ENCODE peak calls at places on chromosomes 6 and 20, in five cellular contexts. One of them, this sample, is unnamed.

GRCh38 chr6:113185299-113185698 is 671.8 kb upstream of the MARCKS start:
- DNase-seq in GM13976: no peak
- DNase-seq in fibroblast of villous mesenchyme: no peak
- DNase-seq in foreskin fibroblast: no peak
- DNase-seq in heart left ventricle: no peak
- DNase-seq in this sample: no peak

GRCh38 chr6:155340464-155341129 is 26.3 kb upstream of the TFB1M start:
- DNase-seq in foreskin fibroblast: peak
- DNase-seq in GM13976: no peak
- DNase-seq in fibroblast of villous mesenchyme: peak
- DNase-seq in heart left ventricle: no peak
- DNase-seq in this sample: no peak

GRCh38 chr20:64035066-64035932 is 683 bp upstream of the C20orf204 start:
- DNase-seq in fibroblast of villous mesenchyme: no peak
- DNase-seq in GM13976: peak
- DNase-seq in foreskin fibroblast: no peak
- DNase-seq in heart left ventricle: no peak
- DNase-seq in this sample: no peak

GRCh38 chr20:23254034-23254433 is 96.6 kb upstream of the NXT1 start:
- DNase-seq in fibroblast of villous mesenchyme: no peak
- DNase-seq in foreskin fibroblast: no peak
- DNase-seq in heart left ventricle: no peak
- DNase-seq in GM13976: no peak
- DNase-seq in this sample: no peak

GRCh38 chr6:73722318-73723060 is 26.5 kb downstream of the CD109 start:
- DNase-seq in fibroblast of villous mesenchyme: peak
- DNase-seq in GM13976: peak
- DNase-seq in foreskin fibroblast: peak
- DNase-seq in heart left ventricle: no peak
- DNase-seq in this sample: no peak

GRCh38 chr6:48567016-48567415 is 456.0 kb upstream of the PTCHD4 start:
- DNase-seq in fibroblast of villous mesenchyme: no peak
- DNase-seq in heart left ventricle: no peak
- DNase-seq in foreskin fibroblast: peak
- DNase-seq in GM13976: no peak
- DNase-seq in this sample: no peak

GRCh38 chr6:85135376-85136094 is 314.3 kb upstream of the NT5E start:
- DNase-seq in GM13976: no peak
- DNase-seq in heart left ventricle: no peak
- DNase-seq in foreskin fibroblast: peak
- DNase-seq in fibroblast of villous mesenchyme: peak
- DNase-seq in this sample: no peak

GRCh38 chr20:24303393-24303792 is 166.0 kb upstream of the SYNDIG1 start:
- DNase-seq in foreskin fibroblast: peak
- DNase-seq in fibroblast of villous mesenchyme: no peak
- DNase-seq in heart left ventricle: no peak
- DNase-seq in GM13976: no peak
- DNase-seq in this sample: no peak

GRCh38 chr6:149734915-149735314 is 11.4 kb downstream of the NUP43 start:
- DNase-seq in fibroblast of villous mesenchyme: no peak
- DNase-seq in foreskin fibroblast: no peak
- DNase-seq in heart left ventricle: no peak
- DNase-seq in GM13976: no peak
- DNase-seq in this sample: no peak
- TF ChIP-seq CTCF in fibroblast of villous mesenchyme: no peak
- TF ChIP-seq CTCF in foreskin fibroblast: no peak
- TF ChIP-seq CTCF in heart left ventricle: no peak
- TF ChIP-seq CTCF in GM13976: no peak
- TF ChIP-seq CTCF in this sample: no peak

GRCh38 chr6:99603421-99604160 is 3.0 kb upstream of the PRDM13 start:
- DNase-seq in heart left ventricle: no peak
- DNase-seq in GM13976: peak
- DNase-seq in foreskin fibroblast: peak
- DNase-seq in fibroblast of villous mesenchyme: peak
- DNase-seq in this sample: no peak

GRCh38 chr6:99604161-99605073 is 2.2 kb upstream of the PRDM13 start:
- DNase-seq in heart left ventricle: no peak
- DNase-seq in foreskin fibroblast: no peak
- DNase-seq in GM13976: no peak
- DNase-seq in fibroblast of villous mesenchyme: no peak
- DNase-seq in this sample: no peak

GRCh38 chr6:99606670-99607415 is at the start of gene PRDM13:
- DNase-seq in fibroblast of villous mesenchyme: no peak
- DNase-seq in GM13976: no peak
- DNase-seq in foreskin fibroblast: no peak
- DNase-seq in heart left ventricle: no peak
- DNase-seq in this sample: no peak

GRCh38 chr6:99605911-99606669 is 543 bp upstream of the PRDM13 start:
- DNase-seq in heart left ventricle: no peak
- DNase-seq in foreskin fibroblast: no peak
- DNase-seq in fibroblast of villous mesenchyme: no peak
- DNase-seq in GM13976: no peak
- DNase-seq in this sample: no peak

DNA sequence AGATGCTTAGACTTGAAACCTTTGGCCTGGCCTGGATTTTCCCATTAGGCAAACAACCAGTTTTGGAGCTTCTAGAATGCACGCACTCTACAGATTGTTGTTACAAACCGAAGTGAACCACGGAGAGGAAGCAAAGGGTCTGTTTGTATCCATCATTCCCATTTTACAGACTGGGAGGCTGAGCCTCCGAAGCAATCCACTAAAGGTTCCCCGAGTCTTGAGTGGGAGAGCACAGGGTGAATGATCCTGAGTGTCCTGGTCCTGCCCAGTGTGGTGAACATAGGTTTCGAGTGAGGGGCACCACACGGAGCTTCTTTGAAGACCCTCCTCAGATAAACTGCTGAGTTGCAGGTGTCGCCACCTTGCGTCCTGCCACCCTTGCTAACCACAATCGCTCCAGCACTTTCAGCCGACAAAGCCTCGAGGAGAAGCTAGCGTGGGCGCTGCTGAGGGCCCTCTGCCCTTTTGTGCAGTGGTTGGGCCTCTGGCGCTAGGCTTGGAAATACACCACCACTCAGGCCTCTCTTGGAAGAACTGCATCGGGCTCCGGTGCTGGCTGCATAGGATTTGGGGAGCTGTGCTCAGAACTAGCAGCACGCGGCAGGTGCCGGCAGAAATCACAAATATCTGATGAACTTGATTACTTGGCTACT is 1.4 kb upstream of the PRDM13 start:
- DNase-seq in heart left ventricle: no peak
- DNase-seq in foreskin fibroblast: no peak
- DNase-seq in GM13976: no peak
- DNase-seq in fibroblast of villous mesenchyme: no peak
- DNase-seq in this sample: no peak
- TF ChIP-seq CTCF in heart left ventricle: no peak
- TF ChIP-seq CTCF in foreskin fibroblast: no peak
- TF ChIP-seq CTCF in GM13976: peak
- TF ChIP-seq CTCF in fibroblast of villous mesenchyme: no peak
- TF ChIP-seq CTCF in this sample: peak

GRCh38 chr20:39829255-39829654 is 859.8 kb downstream of the MAFB start:
- DNase-seq in heart left ventricle: no peak
- DNase-seq in foreskin fibroblast: peak
- DNase-seq in GM13976: no peak
- DNase-seq in fibroblast of villous mesenchyme: peak
- DNase-seq in this sample: no peak
- TF ChIP-seq CTCF in heart left ventricle: peak
- TF ChIP-seq CTCF in foreskin fibroblast: peak
- TF ChIP-seq CTCF in GM13976: no peak
- TF ChIP-seq CTCF in fibroblast of villous mesenchyme: peak
- TF ChIP-seq CTCF in this sample: peak

GRCh38 chr6:124658053-124658452 is 304.2 kb upstream of the RNF217 start:
- DNase-seq in foreskin fibroblast: no peak
- DNase-seq in GM13976: no peak
- DNase-seq in heart left ventricle: no peak
- DNase-seq in fibroblast of villous mesenchyme: no peak
- DNase-seq in this sample: no peak

GRCh38 chr6:124661231-124661630 is 301.0 kb upstream of the RNF217 start:
- DNase-seq in heart left ventricle: no peak
- DNase-seq in fibroblast of villous mesenchyme: no peak
- DNase-seq in foreskin fibroblast: no peak
- DNase-seq in GM13976: no peak
- DNase-seq in this sample: no peak

GRCh38 chr6:124655856-124656255 is 306.4 kb upstream of the RNF217 start:
- DNase-seq in foreskin fibroblast: no peak
- DNase-seq in GM13976: no peak
- DNase-seq in heart left ventricle: no peak
- DNase-seq in fibroblast of villous mesenchyme: no peak
- DNase-seq in this sample: no peak

GRCh38 chr6:124660185-124660584 is 302.1 kb upstream of the RNF217 start:
- DNase-seq in fibroblast of villous mesenchyme: no peak
- DNase-seq in heart left ventricle: no peak
- DNase-seq in GM13976: no peak
- DNase-seq in foreskin fibroblast: no peak
- DNase-seq in this sample: no peak

DNA sequence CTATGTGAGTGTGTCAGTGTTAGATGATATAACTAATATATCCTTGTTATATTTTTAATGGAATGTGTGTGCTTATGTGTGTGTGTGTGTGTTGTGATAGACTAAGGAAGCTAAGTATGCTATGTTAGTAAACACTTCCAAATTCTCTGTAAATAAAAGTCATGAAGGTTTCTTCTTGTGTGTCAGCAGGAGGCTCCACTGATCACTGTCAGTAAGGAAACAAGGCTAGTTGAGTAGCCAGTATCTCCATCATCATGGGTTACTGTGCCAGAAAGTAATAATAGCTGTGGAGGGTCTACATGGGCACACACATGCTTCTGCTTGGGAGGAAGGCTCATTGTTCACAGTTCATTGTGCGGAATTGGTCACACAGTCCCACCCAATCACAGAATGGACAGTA is 302.8 kb upstream of the RNF217 start:
- DNase-seq in foreskin fibroblast: no peak
- DNase-seq in heart left ventricle: no peak
- DNase-seq in fibroblast of villous mesenchyme: no peak
- DNase-seq in GM13976: no peak
- DNase-seq in this sample: no peak
- TF ChIP-seq CTCF in foreskin fibroblast: no peak
- TF ChIP-seq CTCF in heart left ventricle: no peak
- TF ChIP-seq CTCF in fibroblast of villous mesenchyme: no peak
- TF ChIP-seq CTCF in GM13976: no peak
- TF ChIP-seq CTCF in this sample: no peak

GRCh38 chr6:408148-408547 is 16.6 kb downstream of the IRF4 start:
- DNase-seq in foreskin fibroblast: no peak
- DNase-seq in heart left ventricle: no peak
- DNase-seq in fibroblast of villous mesenchyme: no peak
- DNase-seq in GM13976: no peak
- DNase-seq in this sample: no peak

GRCh38 chr6:410555-411395 is 19.2 kb downstream of the IRF4 start:
- DNase-seq in GM13976: no peak
- DNase-seq in heart left ventricle: no peak
- DNase-seq in fibroblast of villous mesenchyme: no peak
- DNase-seq in foreskin fibroblast: no peak
- DNase-seq in this sample: no peak

GRCh38 chr6:411402-412145 is 20.0 kb downstream of the IRF4 start:
- DNase-seq in GM13976: no peak
- DNase-seq in heart left ventricle: no peak
- DNase-seq in fibroblast of villous mesenchyme: peak
- DNase-seq in foreskin fibroblast: no peak
- DNase-seq in this sample: no peak

GRCh38 chr6:409370-409972 is 17.9 kb downstream of the IRF4 start:
- DNase-seq in heart left ventricle: no peak
- DNase-seq in foreskin fibroblast: no peak
- DNase-seq in fibroblast of villous mesenchyme: no peak
- DNase-seq in GM13976: no peak
- DNase-seq in this sample: no peak

DNA sequence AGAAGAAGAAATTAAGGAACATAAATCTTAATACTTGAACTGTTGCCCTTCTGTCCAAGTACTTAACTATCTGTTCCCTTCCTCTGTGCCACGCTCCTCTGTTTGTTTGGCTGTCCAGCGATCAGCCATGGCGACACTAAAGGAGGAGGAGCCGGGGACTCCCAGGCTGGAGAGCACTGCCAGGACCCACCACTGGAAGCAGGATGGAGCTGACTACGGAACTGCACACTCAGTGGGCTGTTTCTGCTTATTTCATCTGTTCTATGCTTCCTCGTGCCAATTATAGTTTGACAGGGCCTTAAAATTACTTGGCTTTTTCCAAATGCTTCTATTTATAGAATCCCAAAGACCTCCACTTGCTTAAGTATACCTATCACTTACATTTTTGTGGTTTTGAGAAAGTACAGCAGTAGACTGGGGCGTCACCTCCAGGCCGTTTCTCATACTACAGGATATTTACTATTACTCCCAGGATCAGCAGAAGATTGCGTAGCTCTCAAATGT is 17.1 kb downstream of the IRF4 start:
- DNase-seq in heart left ventricle: no peak
- DNase-seq in fibroblast of villous mesenchyme: peak
- DNase-seq in GM13976: no peak
- DNase-seq in foreskin fibroblast: peak
- DNase-seq in this sample: no peak
- TF ChIP-seq CTCF in heart left ventricle: peak
- TF ChIP-seq CTCF in fibroblast of villous mesenchyme: peak
- TF ChIP-seq CTCF in GM13976: no peak
- TF ChIP-seq CTCF in foreskin fibroblast: no peak
- TF ChIP-seq CTCF in this sample: peak

GRCh38 chr6:111030008-111031006 is 48.5 kb downstream of the RPF2 start:
- DNase-seq in heart left ventricle: peak
- DNase-seq in foreskin fibroblast: peak
- DNase-seq in fibroblast of villous mesenchyme: peak
- DNase-seq in GM13976: no peak
- DNase-seq in this sample: no peak

GRCh38 chr6:111031151-111031550 is 49.3 kb downstream of the RPF2 start:
- DNase-seq in GM13976: no peak
- DNase-seq in fibroblast of villous mesenchyme: no peak
- DNase-seq in foreskin fibroblast: no peak
- DNase-seq in heart left ventricle: no peak
- DNase-seq in this sample: no peak

GRCh38 chr6:111032493-111033140 is 50.8 kb downstream of the RPF2 start:
- DNase-seq in GM13976: no peak
- DNase-seq in fibroblast of villous mesenchyme: no peak
- DNase-seq in heart left ventricle: no peak
- DNase-seq in foreskin fibroblast: no peak
- DNase-seq in this sample: no peak

GRCh38 chr6:111024661-111025060 is 42.8 kb downstream of the RPF2 start:
- DNase-seq in GM13976: no peak
- DNase-seq in fibroblast of villous mesenchyme: peak
- DNase-seq in heart left ventricle: no peak
- DNase-seq in foreskin fibroblast: no peak
- DNase-seq in this sample: no peak

DNA sequence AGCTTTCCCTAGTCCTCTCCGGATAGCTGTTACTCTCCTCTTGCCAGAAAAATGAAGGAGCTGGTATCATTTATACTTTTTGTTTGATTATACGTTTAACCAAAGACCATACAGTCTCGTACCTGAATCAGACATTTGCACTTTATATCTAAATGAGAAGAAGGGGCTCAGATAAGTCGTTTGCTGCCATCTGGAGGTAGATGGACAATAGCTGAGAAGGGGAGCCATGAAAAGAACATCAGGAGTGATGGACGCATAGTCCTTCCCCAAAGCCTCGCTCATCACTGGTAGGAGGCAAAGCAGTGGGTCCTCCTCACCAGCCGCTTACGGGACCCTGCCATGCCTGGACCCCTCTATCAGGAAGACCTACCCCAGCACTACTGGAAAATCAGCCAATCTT is 45.4 kb downstream of the RPF2 start:
- DNase-seq in fibroblast of villous mesenchyme: no peak
- DNase-seq in GM13976: no peak
- DNase-seq in foreskin fibroblast: no peak
- DNase-seq in heart left ventricle: no peak
- DNase-seq in this sample: no peak
- TF ChIP-seq CTCF in fibroblast of villous mesenchyme: peak
- TF ChIP-seq CTCF in GM13976: no peak
- TF ChIP-seq CTCF in foreskin fibroblast: no peak
- TF ChIP-seq CTCF in heart left ventricle: no peak
- TF ChIP-seq CTCF in this sample: no peak

This sample was measured in progenitor cell of endocrine pancreas.